ENCODE peak calls at places on chromosomes 5 and 9, in ten cellular contexts. D, N, K, Q, B, I, T, J, V and G are unnamed samples.

GRCh38 chr9:117927354-117927753 is 223.2 kb downstream of the TLR4 start:
- DNase-seq in D (no peak), N (no peak), K (no peak), Q (no peak), B (peak; percentile 12), I (no peak), T (no peak), J (no peak), V (no peak), G (no peak)

GRCh38 chr9:18767141-18767540 is 265.9 kb downstream of the SAXO1 start:
- DNase-seq in D (no peak), N (no peak), K (no peak), Q (no peak), B (no peak), I (no peak), T (no peak), J (no peak), V (no peak), G (no peak)

GRCh38 chr5:9245071-9245470 is 300.8 kb downstream of the SEMA5A start:
- DNase-seq in D (no peak), N (no peak), K (no peak), Q (no peak), B (no peak), I (no peak), T (no peak), J (no peak), V (no peak), G (no peak)

GRCh38 chr5:38755171-38755570 is 90.6 kb upstream of the OSMR start:
- DNase-seq in D (no peak), N (no peak), K (no peak), Q (no peak), B (no peak), I (no peak), T (no peak), J (no peak), V (no peak), G (no peak)

GRCh38 chr5:143168877-143169810 is 234.3 kb downstream of the NR3C1 start:
- DNase-seq in D (no peak), N (no peak), K (no peak), Q (no peak), B (no peak), I (no peak), T (no peak), J (no peak), V (no peak), G (no peak)

GRCh38 chr5:2752875-2753435 is 1.5 kb upstream of the IRX2 start:
- DNase-seq in D (no peak), N (no peak), K (no peak), Q (no peak), B (peak; percentile 45), I (no peak), T (no peak), J (no peak), V (no peak), G (peak; percentile 28)

GRCh38 chr5:71770381-71770780 is 51.3 kb downstream of the CARTPT start:
- DNase-seq in D (no peak), N (no peak), K (no peak), Q (no peak), B (no peak), I (no peak), T (no peak), J (no peak), V (no peak), G (no peak)

GRCh38 chr5:140113180-140113698 is 670 bp upstream of the PURA start:
- DNase-seq in D (no peak), N (peak; percentile 53), K (no peak), Q (no peak), B (no peak), I (peak; percentile 69), T (no peak), J (peak; percentile 32), V (no peak), G (peak; percentile 21)

GRCh38 chr5:148849461-148849860 is 23.1 kb downstream of the ADRB2 start:
- DNase-seq in D (no peak), N (no peak), K (no peak), Q (no peak), B (no peak), I (no peak), T (no peak), J (no peak), V (no peak), G (no peak)

GRCh38 chr9:33818167-33818831 is 1.3 kb downstream of the UBE2R2 start:
- DNase-seq in D (no peak), N (peak; percentile 72), K (no peak), Q (no peak), B (peak; percentile 29), I (no peak), T (no peak), J (peak; percentile 19), V (no peak), G (no peak)

GRCh38 chr5:13567819-13568218 is 376.7 kb downstream of the DNAH5 start:
- DNase-seq in D (no peak), N (no peak), K (peak; percentile 84), Q (no peak), B (no peak), I (no peak), T (no peak), J (no peak), V (no peak), G (no peak)

GRCh38 chr9:133963166-133963565 is 29.0 kb downstream of the VAV2 start:
- DNase-seq in D (no peak), N (peak; percentile 31), K (no peak), Q (no peak), B (no peak), I (no peak), T (no peak), J (no peak), V (no peak), G (no peak)

GRCh38 chr5:124461857-124462423 is 284.5 kb downstream of the ZNF608 start:
- DNase-seq in D (no peak), N (no peak), K (no peak), Q (no peak), B (peak; percentile 62), I (no peak), T (no peak), J (no peak), V (no peak), G (no peak)

GRCh38 chr5:78669331-78669730 is 20.8 kb upstream of the LHFPL2 start:
- DNase-seq in D (no peak), N (no peak), K (no peak), Q (no peak), B (no peak), I (no peak), T (no peak), J (no peak), V (no peak), G (no peak)

GRCh38 chr5:33036128-33036527 is 325.0 kb downstream of the NPR3 start:
- DNase-seq in D (no peak), N (no peak), K (no peak), Q (no peak), B (no peak), I (no peak), T (no peak), J (no peak), V (no peak), G (no peak)

GRCh38 chr9:120522558-120522957 is 57.4 kb downstream of the CDK5RAP2 start:
- DNase-seq in D (no peak), N (no peak), K (no peak), Q (no peak), B (no peak), I (no peak), T (no peak), J (no peak), V (no peak), G (no peak)

GRCh38 chr9:131258186-131258585 is 18.1 kb downstream of the FAM78A start:
- DNase-seq in D (no peak), N (no peak), K (no peak), Q (no peak), B (no peak), I (no peak), T (no peak), J (no peak), V (no peak), G (no peak)

GRCh38 chr5:118857700-118858099 is 130.6 kb downstream of the DTWD2 start:
- DNase-seq in D (no peak), N (no peak), K (peak; percentile 44), Q (no peak), B (no peak), I (no peak), T (no peak), J (no peak), V (no peak), G (peak; percentile 50)

GRCh38 chr5:151696470-151697061 is 9.9 kb upstream of the SPARC start:
- DNase-seq in D (no peak), N (peak; percentile 85), K (no peak), Q (no peak), B (no peak), I (no peak), T (no peak), J (no peak), V (peak; percentile 58), G (peak; percentile 92)

GRCh38 chr9:128081052-128081451 is 13.0 kb downstream of the SLC25A25 start:
- DNase-seq in D (no peak), N (no peak), K (no peak), Q (no peak), B (no peak), I (no peak), T (no peak), J (no peak), V (no peak), G (peak; percentile 76)

GRCh38 chr5:128135286-128135685 is 51.7 kb downstream of the SLC12A2 start:
- DNase-seq in D (no peak), N (no peak), K (no peak), Q (no peak), B (no peak), I (no peak), T (no peak), J (no peak), V (no peak), G (no peak)

GRCh38 chr5:59093329-59093728 is 510.5 kb downstream of the RAB3C start:
- DNase-seq in D (no peak), N (no peak), K (no peak), Q (no peak), B (no peak), I (no peak), T (no peak), J (no peak), V (no peak), G (no peak)

GRCh38 chr9:70036641-70037040 is 7.0 kb upstream of the MAMDC2 start:
- DNase-seq in D (no peak), N (no peak), K (no peak), Q (no peak), B (no peak), I (no peak), T (no peak), J (no peak), V (no peak), G (no peak)

GRCh38 chr9:69333716-69334115 is 8.7 kb downstream of the ENTREP1 start:
- DNase-seq in D (no peak), N (no peak), K (no peak), Q (no peak), B (no peak), I (no peak), T (no peak), J (no peak), V (no peak), G (no peak)

GRCh38 chr5:138453630-138454029 is 11.6 kb upstream of the EGR1 start:
- DNase-seq in D (no peak), N (no peak), K (no peak), Q (no peak), B (no peak), I (peak; percentile 46), T (no peak), J (no peak), V (no peak), G (no peak)

GRCh38 chr5:20494706-20495105 is 506.7 kb upstream of the CDH18 start:
- DNase-seq in D (no peak), N (no peak), K (no peak), Q (no peak), B (no peak), I (no peak), T (no peak), J (no peak), V (no peak), G (no peak)

GRCh38 chr5:95822038-95822407 is 503 bp downstream of the GLRX start:
- DNase-seq in D (no peak), N (peak; percentile 74), K (no peak), Q (no peak), B (peak; percentile 61), I (peak; percentile 82), T (no peak), J (no peak), V (peak; percentile 38), G (peak; percentile 73)

GRCh38 chr9:37184905-37185867 is 64.8 kb downstream of the ZCCHC7 start:
- DNase-seq in D (no peak), N (no peak), K (no peak), Q (no peak), B (no peak), I (no peak), T (no peak), J (no peak), V (no peak), G (no peak)